ENCODE peak calls at places on chromosomes 6 and 20, in ten cellular contexts. D is psoas muscle; I is heart right ventricle; N is A549; Y is tibial artery; C is cardiac fibroblast; B is foreskin fibroblast; H is epithelial cell of esophagus; V is CD8-positive, alpha-beta T cell; K is osteocyte. F is an unnamed sample.

GRCh38 chr6:26556263-26557070 is 18.3 kb downstream of the HMGN4 start:
- DNase-seq in N (peak), B (peak), I (no peak), V (no peak), Y (no peak), K (no peak), C (peak), H (peak), D (peak), F (no peak)

GRCh38 chr6:49713346-49713745 is at the start of gene CRISP2:
- DNase-seq in N (no peak), Y (no peak), H (no peak), V (no peak), I (no peak), K (no peak), D (no peak), C (no peak), B (no peak), F (no peak)

GRCh38 chr20:2463616-2464365 is 6.8 kb downstream of the SNRPB start:
- DNase-seq in B (no peak), D (no peak), K (no peak), H (no peak), Y (no peak), C (no peak), V (no peak), I (no peak), N (no peak), F (no peak)

GRCh38 chr6:139905404-139906052 is 531.1 kb upstream of the CITED2 start:
- DNase-seq in N (no peak), D (no peak), I (no peak), Y (no peak), B (peak), C (no peak), V (no peak), H (no peak), K (no peak), F (no peak)

GRCh38 chr6:43746071-43746470 is 23.9 kb upstream of the VEGFA start:
- DNase-seq in K (no peak), B (no peak), N (no peak), C (no peak), I (no peak), H (no peak), V (no peak), Y (no peak), D (no peak), F (no peak)

GRCh38 chr6:68994561-68994960 is 359.5 kb downstream of the ADGRB3 start:
- DNase-seq in H (no peak), B (peak), Y (no peak), I (no peak), C (peak), K (no peak), V (no peak), D (no peak), N (no peak), F (no peak)

GRCh38 chr6:3714111-3714510 is 37.4 kb downstream of the PXDC1 start:
- DNase-seq in K (no peak), Y (no peak), V (no peak), H (no peak), N (no peak), D (no peak), C (no peak), I (no peak), B (no peak), F (no peak)

GRCh38 chr6:168506460-168506859 is 65.5 kb downstream of the SMOC2 start:
- DNase-seq in H (no peak), K (no peak), B (no peak), Y (no peak), C (no peak), D (no peak), V (no peak), I (no peak), N (no peak), F (no peak)

GRCh38 chr6:90238663-90239542 is 57.7 kb downstream of the BACH2 start:
- DNase-seq in K (no peak), D (no peak), Y (no peak), H (no peak), N (no peak), B (no peak), I (no peak), V (no peak), C (no peak), F (no peak)

GRCh38 chr20:7760261-7761048 is 179.8 kb downstream of the HAO1 start:
- DNase-seq in Y (no peak), H (no peak), V (no peak), D (no peak), N (no peak), B (peak), K (no peak), C (no peak), I (no peak), F (no peak)

GRCh38 chr6:138945354-138945753 is 42.7 kb downstream of the REPS1 start:
- DNase-seq in I (no peak), B (no peak), D (no peak), K (no peak), N (peak), Y (no peak), H (peak), V (no peak), C (no peak), F (no peak)

GRCh38 chr6:33929575-33930288 is 125.9 kb upstream of the MLN start:
- DNase-seq in B (no peak), N (no peak), H (no peak), K (no peak), C (no peak), D (no peak), Y (no peak), V (no peak), I (peak), F (no peak)

GRCh38 chr6:22145294-22145693 is 151.5 kb downstream of the PRL start:
- DNase-seq in H (no peak), D (no peak), C (no peak), K (no peak), B (no peak), N (no peak), I (no peak), Y (no peak), V (no peak), F (no peak)

GRCh38 chr6:170092826-170093225 is 198.1 kb downstream of the DLL1 start:
- DNase-seq in C (no peak), K (peak), B (no peak), N (no peak), Y (peak), I (no peak), D (no peak), V (no peak), H (no peak), F (no peak)

GRCh38 chr20:38649275-38649891 is 47.8 kb downstream of the ARHGAP40 start:
- DNase-seq in Y (no peak), N (no peak), B (peak), V (no peak), C (peak), D (no peak), H (peak), K (no peak), I (no peak), F (no peak)

GRCh38 chr6:156991971-156992370 is 214.8 kb downstream of the ARID1B start:
- DNase-seq in D (no peak), K (no peak), Y (no peak), H (no peak), B (peak), N (no peak), C (no peak), I (no peak), V (no peak), F (no peak)

GRCh38 chr6:31546962-31547726 is at the start of gene NFKBIL1:
- DNase-seq in K (peak), B (peak), V (peak), D (peak), H (peak), Y (peak), C (peak), I (peak), N (peak), F (peak)

GRCh38 chr20:58711266-58712051 is 18.9 kb downstream of the NPEPL1 start:
- DNase-seq in B (no peak), C (no peak), H (no peak), I (no peak), K (peak), D (no peak), Y (peak), V (no peak), N (no peak), F (peak)

GRCh38 chr20:1417273-1417672 is 24.4 kb upstream of the FKBP1A start:
- DNase-seq in H (peak), B (peak), C (peak), K (peak), I (no peak), D (no peak), N (no peak), Y (no peak), V (no peak), F (no peak)

GRCh38 chr6:4069199-4069598 is 9.7 kb downstream of the FAM217A start:
- DNase-seq in B (no peak), C (no peak), K (no peak), V (no peak), N (no peak), Y (no peak), I (no peak), D (no peak), H (no peak), F (no peak)

GRCh38 chr20:24576447-24576846 is 107.0 kb downstream of the SYNDIG1 start:
- DNase-seq in I (no peak), N (no peak), Y (no peak), V (no peak), H (no peak), K (peak), B (no peak), C (no peak), D (no peak), F (no peak)

GRCh38 chr6:31666337-31666960 is 569 bp downstream of the CSNK2B start:
- DNase-seq in V (no peak), N (no peak), D (no peak), C (no peak), B (peak), Y (no peak), K (no peak), I (no peak), H (peak), F (no peak)

GRCh38 chr6:157088841-157089240 is 234.5 kb downstream of the TMEM242 start:
- DNase-seq in V (no peak), C (no peak), K (no peak), H (no peak), I (no peak), N (no peak), D (no peak), B (no peak), Y (no peak), F (no peak)

GRCh38 chr20:48626938-48627736 is 200.7 kb downstream of the PREX1 start:
- DNase-seq in I (no peak), H (no peak), C (no peak), V (no peak), D (no peak), K (no peak), B (no peak), N (no peak), Y (no peak), F (no peak)

GRCh38 chr6:6910734-6911295 is 196.9 kb upstream of the RREB1 start:
- DNase-seq in C (no peak), N (no peak), I (no peak), B (no peak), K (no peak), Y (no peak), V (no peak), H (peak), D (no peak), F (no peak)

GRCh38 chr6:15681946-15682345 is 19.1 kb upstream of the DTNBP1 start:
- DNase-seq in H (no peak), Y (no peak), K (no peak), I (no peak), B (no peak), V (no peak), N (no peak), C (no peak), D (no peak), F (no peak)

GRCh38 chr6:23446394-23447001 is 679.5 kb upstream of the NRSN1 start:
- DNase-seq in H (peak), V (no peak), N (peak), C (peak), Y (no peak), I (no peak), K (no peak), B (peak), D (no peak), F (no peak)

GRCh38 chr20:9942736-9943135 is 92.1 kb upstream of the ANKEF1 start:
- DNase-seq in I (no peak), Y (no peak), C (peak), D (no peak), N (no peak), V (no peak), K (no peak), H (no peak), B (peak), F (no peak)

GRCh38 chr6:132907915-132908314 is 93.5 kb downstream of the RPS12 start:
- DNase-seq in D (no peak), C (peak), N (no peak), B (peak), K (no peak), I (no peak), V (no peak), H (peak), Y (no peak), F (no peak)

GRCh38 chr6:159169557-159170332 is 545 bp downstream of the FNDC1 start:
- DNase-seq in H (peak), I (peak), V (no peak), Y (no peak), B (peak), D (peak), N (peak), C (peak), K (no peak), F (no peak)

GRCh38 chr6:78830810-78831209 is 36.5 kb upstream of the IRAK1BP1 start:
- DNase-seq in B (no peak), I (no peak), H (no peak), V (no peak), K (no peak), N (no peak), Y (no peak), D (no peak), C (no peak), F (no peak)

GRCh38 chr6:78831492-78831891 is 35.9 kb upstream of the IRAK1BP1 start:
- DNase-seq in D (no peak), C (peak), K (no peak), H (no peak), V (no peak), Y (no peak), B (no peak), I (no peak), N (no peak), F (no peak)

GRCh38 chr6:78836610-78837009 is 30.7 kb upstream of the IRAK1BP1 start:
- DNase-seq in H (no peak), C (no peak), I (no peak), D (no peak), K (no peak), Y (no peak), N (no peak), V (no peak), B (no peak), F (no peak)

GRCh38 chr6:78832091-78832808 is 35.1 kb upstream of the IRAK1BP1 start:
- DNase-seq in V (no peak), B (no peak), Y (no peak), K (no peak), N (no peak), D (no peak), H (no peak), I (no peak), C (peak), F (no peak)

GRCh38 chr6:78835817-78836216 is 31.5 kb upstream of the IRAK1BP1 start:
- DNase-seq in D (no peak), N (no peak), V (no peak), B (peak), K (no peak), I (no peak), H (peak), Y (no peak), C (peak), F (no peak)
- TF ChIP-seq CTCF in D (no peak), N (peak), V (no peak), B (no peak), K (peak), I (no peak), H (peak), Y (peak), C (peak), F (peak)

GRCh38 chr6:134063966-134064445 is 11.6 kb upstream of the SLC2A12 start:
- DNase-seq in V (peak), Y (peak), C (peak), I (no peak), D (peak), B (peak), N (peak), H (peak), K (no peak), F (no peak)
- TF ChIP-seq CTCF in V (peak), Y (peak), C (peak), I (peak), D (peak), B (peak), N (peak), H (peak), K (peak), F (peak)

GRCh38 chr6:80522556-80522955 is 416.1 kb downstream of the BCKDHB start:
- DNase-seq in D (no peak), N (no peak), I (no peak), Y (no peak), H (no peak), B (peak), V (no peak), K (no peak), C (peak), F (no peak)

GRCh38 chr6:80527552-80528052 is 421.1 kb downstream of the BCKDHB start:
- DNase-seq in H (peak), K (no peak), B (no peak), Y (no peak), D (no peak), V (no peak), C (peak), N (peak), I (no peak), F (no peak)

GRCh38 chr6:80523029-80523428 is 416.6 kb downstream of the BCKDHB start:
- DNase-seq in N (no peak), C (peak), H (no peak), B (peak), Y (no peak), I (no peak), K (no peak), V (no peak), D (no peak), F (no peak)

GRCh38 chr6:80520195-80520594 is 413.7 kb downstream of the BCKDHB start:
- DNase-seq in K (no peak), B (peak), H (no peak), V (no peak), I (no peak), Y (no peak), C (peak), D (no peak), N (no peak), F (no peak)

DNA sequence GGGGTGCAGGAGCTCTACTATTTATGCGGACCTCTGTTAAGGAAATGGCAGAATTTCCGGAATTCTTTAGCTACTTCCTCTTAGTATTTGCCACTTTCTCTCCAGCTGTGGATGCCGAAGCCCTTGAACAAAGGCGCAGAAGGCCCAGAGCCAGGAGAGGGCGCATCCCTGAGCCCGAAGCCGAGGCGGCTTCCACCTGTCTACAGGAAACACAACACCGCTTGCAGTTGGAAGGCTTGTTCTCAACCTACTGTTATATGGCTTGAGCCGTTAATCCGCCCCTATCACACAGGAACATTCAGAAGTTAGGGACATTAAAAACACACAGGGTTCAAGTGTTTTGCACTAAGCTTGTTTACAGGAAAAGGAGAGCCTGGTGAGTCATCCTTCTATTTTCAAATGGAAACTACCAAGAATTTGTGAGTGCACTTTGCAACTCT is 417.1 kb downstream of the BCKDHB start:
- DNase-seq in V (no peak), I (peak), K (no peak), Y (no peak), C (peak), D (peak), B (peak), H (peak), N (no peak), F (no peak)
- TF ChIP-seq CTCF in V (no peak), I (no peak), K (no peak), Y (no peak), C (peak), D (peak), B (peak), H (peak), N (no peak), F (peak)

GRCh38 chr6:155261146-155261900 is 2.5 kb upstream of the CLDN20 start:
- DNase-seq in K (no peak), N (no peak), C (no peak), I (no peak), H (no peak), Y (no peak), V (no peak), D (no peak), B (no peak), F (no peak)
- TF ChIP-seq CTCF in K (no peak), N (no peak), C (no peak), I (no peak), H (peak), Y (no peak), V (no peak), D (no peak), B (no peak), F (peak)

DNA sequence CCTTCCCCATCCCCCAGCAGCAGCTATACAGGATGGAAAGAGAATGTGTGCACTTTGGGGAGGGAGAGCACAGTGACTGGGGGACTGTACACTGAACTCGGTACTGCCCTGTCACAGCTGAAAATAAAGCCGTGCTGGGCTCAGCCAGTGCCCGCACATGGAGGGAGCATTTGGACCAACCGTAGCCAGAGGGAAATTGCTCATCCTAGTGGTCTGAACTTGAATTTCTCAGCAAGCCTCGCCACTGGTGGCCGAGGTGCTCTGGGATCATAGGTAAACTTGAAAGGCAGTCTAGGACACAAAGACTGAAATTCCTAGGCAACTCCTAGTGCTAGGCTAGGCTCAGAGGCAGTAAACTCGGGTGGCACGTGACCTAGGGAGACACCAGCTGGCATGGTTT is 61.0 kb downstream of the DZANK1 start:
- DNase-seq in V (no peak), I (no peak), K (peak), Y (no peak), D (no peak), H (no peak), B (no peak), N (no peak), C (no peak), F (no peak)
- TF ChIP-seq CTCF in V (no peak), I (no peak), K (no peak), Y (no peak), D (no peak), H (no peak), B (no peak), N (no peak), C (no peak), F (no peak)